ENCODE peak calls at places on chromosomes 7 and 10, in nine cellular contexts. Z is dorsolateral prefrontal cortex, T is prostate gland, A is brain microvascular endothelial cell, I is uterus, F is left ventricle myocardium inferior, B is GM23338, V is H9, Q is tibial nerve. C is an unnamed sample.

GRCh38 chr7:117830422-117830954 is 42.8 kb downstream of the CTTNBP2 start:
- DNase-seq in Z (no peak), T (peak; percentile 37), A (no peak), I (peak; percentile 31), F (no peak), B (no peak), V (no peak), Q (no peak), C (no peak)

GRCh38 chr7:2109936-2110585 is 122.7 kb downstream of the MAD1L1 start:
- DNase-seq in Z (no peak), T (no peak), A (peak; percentile 94), I (no peak), F (no peak), B (no peak), V (no peak), Q (no peak), C (peak; percentile 56)

GRCh38 chr7:42678315-42678714 is 233.6 kb downstream of the C7orf25 start:
- DNase-seq in Z (no peak), T (no peak), A (peak; percentile 24), I (peak; percentile 38), F (no peak), B (no peak), V (no peak), Q (no peak), C (no peak)

GRCh38 chr10:114925675-114926204 is 12.3 kb upstream of the TRUB1 start:
- DNase-seq in Z (no peak), T (no peak), A (peak; percentile 84), I (no peak), F (no peak), B (no peak), V (no peak), Q (no peak), C (peak; percentile 81)

GRCh38 chr10:58662314-58662713 is 149.6 kb downstream of the BICC1 start:
- DNase-seq in Z (no peak), T (no peak), A (peak; percentile 91), I (no peak), F (no peak), B (no peak), V (no peak), Q (no peak), C (no peak)

GRCh38 chr7:34497153-34497777 is 160.8 kb upstream of the NPSR1 start:
- DNase-seq in Z (no peak), T (no peak), A (peak; percentile 5), I (no peak), F (no peak), B (peak; percentile 48), V (peak; percentile 47), Q (no peak), C (no peak)

GRCh38 chr7:157560258-157560654 is 223.5 kb downstream of the DNAJB6 start:
- DNase-seq in Z (no peak), T (no peak), A (no peak), I (no peak), F (no peak), B (no peak), V (no peak), Q (no peak), C (no peak)

GRCh38 chr10:129343141-129343540 is 123.9 kb upstream of the MGMT start:
- DNase-seq in Z (no peak), T (no peak), A (no peak), I (no peak), F (no peak), B (no peak), V (no peak), Q (no peak), C (no peak)

GRCh38 chr10:110077436-110078120 is 69.8 kb downstream of the ADD3 start:
- DNase-seq in Z (peak; percentile 46), T (no peak), A (no peak), I (no peak), F (no peak), B (no peak), V (no peak), Q (no peak), C (no peak)

GRCh38 chr7:2729893-2730716 is 42.1 kb downstream of the AMZ1 start:
- DNase-seq in Z (peak; percentile 72), T (no peak), A (no peak), I (peak; percentile 12), F (no peak), B (no peak), V (no peak), Q (no peak), C (peak; percentile 52)

GRCh38 chr10:112490543-112490942 is 43.5 kb downstream of the VTI1A start:
- DNase-seq in Z (peak; percentile 38), T (no peak), A (no peak), I (no peak), F (peak; percentile 24), B (no peak), V (no peak), Q (no peak), C (peak; percentile 16)

GRCh38 chr7:40714338-40715052 is 579.7 kb downstream of the SUGCT start:
- DNase-seq in Z (no peak), T (no peak), A (no peak), I (no peak), F (no peak), B (no peak), V (no peak), Q (no peak), C (no peak)

GRCh38 chr10:118405933-118406332 is 63.8 kb upstream of the FAM204A start:
- DNase-seq in Z (no peak), T (no peak), A (no peak), I (no peak), F (no peak), B (no peak), V (no peak), Q (no peak), C (no peak)

GRCh38 chr7:158004123-158004490 is 583.5 kb downstream of the PTPRN2 start:
- DNase-seq in Z (no peak), T (no peak), A (no peak), I (no peak), F (no peak), B (no peak), V (no peak), Q (no peak), C (no peak)

GRCh38 chr10:92517034-92517655 is 56.7 kb downstream of the IDE start:
- DNase-seq in Z (no peak), T (peak; percentile 69), A (peak; percentile 65), I (peak; percentile 72), F (no peak), B (peak; percentile 90), V (peak; percentile 37), Q (peak; percentile 28), C (peak; percentile 80)

GRCh38 chr10:103442031-103442461 is 10.1 kb downstream of the CALHM2 start:
- DNase-seq in Z (no peak), T (no peak), A (peak; percentile 80), I (peak; percentile 85), F (peak; percentile 46), B (no peak), V (no peak), Q (no peak), C (peak; percentile 92)

GRCh38 chr10:52314007-52314821 is at the start of gene DKK1:
- DNase-seq in Z (peak; percentile 55), T (peak; percentile 51), A (peak; percentile 84), I (peak; percentile 13), F (peak; percentile 41), B (peak; percentile 91), V (peak; percentile 87), Q (peak; percentile 45), C (peak; percentile 48)

GRCh38 chr7:21355406-21355874 is 72.4 kb upstream of the SP4 start:
- DNase-seq in Z (no peak), T (no peak), A (no peak), I (no peak), F (no peak), B (no peak), V (no peak), Q (no peak), C (no peak)

GRCh38 chr10:48884337-48885045 is 55.1 kb downstream of the LRRC18 start:
- DNase-seq in Z (no peak), T (no peak), A (no peak), I (no peak), F (no peak), B (no peak), V (no peak), Q (no peak), C (no peak)
- H3K27me3 ChIP-seq in Z (no peaks in the 10 kb centered on the region), T (no peaks in the 10 kb centered on the region), A (no peaks in the 10 kb centered on the region), I (no peaks in the 10 kb centered on the region), F (no peaks in the 10 kb centered on the region), B (no peaks in the 10 kb centered on the region), V (no peaks in the 10 kb centered on the region), Q (no peaks in the 10 kb centered on the region), C (no peaks in the 10 kb centered on the region)

GRCh38 chr7:75740846-75741497 is 2.2 kb upstream of the HIP1 start:
- DNase-seq in Z (no peak), T (no peak), A (no peak), I (peak; percentile 31), F (peak; percentile 42), B (peak; percentile 60), V (peak; percentile 51), Q (no peak), C (peak; percentile 41)
- H3K27ac ChIP-seq in Z (no peak overlapping the region), T (no peak overlapping the region), A (no peak overlapping the region), I (no peak overlapping the region), F (peak overlapping the region; percentile 92), B (peak overlapping the region; percentile 42), V (no peak overlapping the region), Q (peak overlapping the region; percentile 37), C (peak overlapping the region; percentile 39)

GRCh38 chr7:102075553-102076135 is 211.0 kb upstream of the SH2B2 start:
- DNase-seq in Z (no peak), T (peak; percentile 14), A (no peak), I (no peak), F (no peak), B (no peak), V (no peak), Q (no peak), C (no peak)
- H3K27me3 ChIP-seq in Z (no peaks in the 10 kb centered on the region), T (no peaks in the 10 kb centered on the region), A (no peaks in the 10 kb centered on the region), I (no peaks in the 10 kb centered on the region), F (no peaks in the 10 kb centered on the region), B (no peaks in the 10 kb centered on the region), V (no peaks in the 10 kb centered on the region), Q (no peaks in the 10 kb centered on the region), C (no peaks in the 10 kb centered on the region)

DNA sequence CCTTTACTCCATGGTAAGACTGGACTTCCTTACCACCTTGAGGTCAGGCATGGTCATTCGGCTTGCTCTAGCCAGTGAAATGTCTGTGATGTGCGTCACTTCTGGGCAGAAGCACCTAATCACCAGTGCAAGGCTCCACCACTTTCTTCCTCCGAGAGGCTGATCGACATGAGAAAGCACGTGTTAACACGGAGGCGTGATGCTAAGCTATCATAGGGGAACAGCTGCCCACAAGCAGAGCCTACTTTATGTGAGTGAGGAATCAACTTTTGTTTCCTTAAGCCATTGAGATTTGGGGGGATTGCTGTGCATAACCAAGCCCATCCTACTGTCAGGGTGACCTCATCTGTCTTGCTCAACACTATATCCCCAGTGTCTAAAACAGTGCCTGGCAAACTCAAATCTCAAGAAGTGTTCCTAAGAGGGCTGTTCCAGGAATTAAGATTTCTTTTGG is 23.1 kb upstream of the SAR1A start:
- DNase-seq in Z (no peak), T (no peak), A (no peak), I (no peak), F (no peak), B (no peak), V (no peak), Q (no peak), C (no peak)
- H3K27ac ChIP-seq in Z (no peak overlapping the region), T (no peak overlapping the region), A (no peak overlapping the region), I (no peak overlapping the region), F (peak overlapping the region; percentile 11), B (no peak overlapping the region), V (no peak overlapping the region), Q (peak overlapping the region; percentile 45), C (peak overlapping the region; percentile 79)

C was measured in adrenal gland.